ENCODE peak calls at places on chromosomes 13 and 19, in six cellular contexts. One of them, this sample, is unnamed.

GRCh38 chr13:25775986-25776385 is 275.8 kb downstream of the SHISA2 start:
- DNase-seq in Right ventricle myocardium superior: no peak
- DNase-seq in neural crest cell: peak; percentile 20
- DNase-seq in HTR-8/SVneo: no peak
- DNase-seq in A673: no peak
- DNase-seq in activated naive CD4-positive, alpha-beta T cell treated with anti-CD3 and anti-CD28 coated beads for 36 hours: no peak
- DNase-seq in this sample: no peak

GRCh38 chr19:40341601-40342482 is 6.4 kb downstream of the C19orf47 start:
- DNase-seq in Right ventricle myocardium superior: peak; percentile 85
- DNase-seq in HTR-8/SVneo: no peak
- DNase-seq in neural crest cell: no peak
- DNase-seq in activated naive CD4-positive, alpha-beta T cell treated with anti-CD3 and anti-CD28 coated beads for 36 hours: no peak
- DNase-seq in A673: no peak
- DNase-seq in this sample: no peak

GRCh38 chr19:55546822-55547614 is 1.7 kb upstream of the SBK3 start:
- DNase-seq in activated naive CD4-positive, alpha-beta T cell treated with anti-CD3 and anti-CD28 coated beads for 36 hours: no peak
- DNase-seq in A673: peak; percentile 28
- DNase-seq in Right ventricle myocardium superior: peak; percentile 91
- DNase-seq in neural crest cell: no peak
- DNase-seq in HTR-8/SVneo: no peak
- DNase-seq in this sample: no peak

GRCh38 chr13:58476176-58476575 is 844.6 kb downstream of the PCDH17 start:
- DNase-seq in A673: peak; percentile 11
- DNase-seq in Right ventricle myocardium superior: no peak
- DNase-seq in activated naive CD4-positive, alpha-beta T cell treated with anti-CD3 and anti-CD28 coated beads for 36 hours: no peak
- DNase-seq in neural crest cell: no peak
- DNase-seq in HTR-8/SVneo: no peak
- DNase-seq in this sample: no peak

GRCh38 chr13:44809152-44809551 is 180.1 kb downstream of the NUFIP1 start:
- DNase-seq in A673: no peak
- DNase-seq in HTR-8/SVneo: no peak
- DNase-seq in Right ventricle myocardium superior: no peak
- DNase-seq in activated naive CD4-positive, alpha-beta T cell treated with anti-CD3 and anti-CD28 coated beads for 36 hours: no peak
- DNase-seq in neural crest cell: no peak
- DNase-seq in this sample: no peak

GRCh38 chr19:277581-278165 is 13.5 kb downstream of the PLPP2 start:
- DNase-seq in Right ventricle myocardium superior: no peak
- DNase-seq in activated naive CD4-positive, alpha-beta T cell treated with anti-CD3 and anti-CD28 coated beads for 36 hours: peak; percentile 26
- DNase-seq in neural crest cell: peak; percentile 49
- DNase-seq in HTR-8/SVneo: no peak
- DNase-seq in A673: peak; percentile 45
- DNase-seq in this sample: no peak

GRCh38 chr19:7646426-7646700 is 9.5 kb downstream of the STXBP2 start:
- DNase-seq in A673: no peak
- DNase-seq in Right ventricle myocardium superior: no peak
- DNase-seq in HTR-8/SVneo: no peak
- DNase-seq in neural crest cell: no peak
- DNase-seq in activated naive CD4-positive, alpha-beta T cell treated with anti-CD3 and anti-CD28 coated beads for 36 hours: no peak
- DNase-seq in this sample: no peak

GRCh38 chr19:52658595-52658994 is 20.4 kb upstream of the ZNF83 start:
- DNase-seq in A673: no peak
- DNase-seq in neural crest cell: no peak
- DNase-seq in activated naive CD4-positive, alpha-beta T cell treated with anti-CD3 and anti-CD28 coated beads for 36 hours: no peak
- DNase-seq in Right ventricle myocardium superior: no peak
- DNase-seq in HTR-8/SVneo: no peak
- DNase-seq in this sample: no peak

GRCh38 chr19:12913011-12913561 is 6.0 kb downstream of the SYCE2 start:
- DNase-seq in neural crest cell: no peak
- DNase-seq in HTR-8/SVneo: no peak
- DNase-seq in Right ventricle myocardium superior: peak; percentile 87
- DNase-seq in activated naive CD4-positive, alpha-beta T cell treated with anti-CD3 and anti-CD28 coated beads for 36 hours: no peak
- DNase-seq in A673: peak; percentile 90
- DNase-seq in this sample: no peak

GRCh38 chr13:114261328-114261965 is 20.0 kb upstream of the UPF3A start:
- DNase-seq in activated naive CD4-positive, alpha-beta T cell treated with anti-CD3 and anti-CD28 coated beads for 36 hours: no peak
- DNase-seq in Right ventricle myocardium superior: no peak
- DNase-seq in neural crest cell: no peak
- DNase-seq in HTR-8/SVneo: no peak
- DNase-seq in A673: no peak
- DNase-seq in this sample: no peak

GRCh38 chr19:459724-460511 is 915 bp downstream of the SHC2 start:
- DNase-seq in activated naive CD4-positive, alpha-beta T cell treated with anti-CD3 and anti-CD28 coated beads for 36 hours: peak; percentile 18
- DNase-seq in neural crest cell: peak; percentile 63
- DNase-seq in Right ventricle myocardium superior: peak; percentile 76
- DNase-seq in A673: peak; percentile 35
- DNase-seq in HTR-8/SVneo: peak; percentile 84
- DNase-seq in this sample: peak; percentile 52

GRCh38 chr13:113187263-113187669 is 21.2 kb downstream of the PCID2 start:
- DNase-seq in activated naive CD4-positive, alpha-beta T cell treated with anti-CD3 and anti-CD28 coated beads for 36 hours: peak; percentile 75
- DNase-seq in neural crest cell: no peak
- DNase-seq in Right ventricle myocardium superior: peak; percentile 90
- DNase-seq in HTR-8/SVneo: peak; percentile 91
- DNase-seq in A673: peak; percentile 96
- DNase-seq in this sample: peak; percentile 92

GRCh38 chr13:87128006-87128405 is 543.2 kb upstream of the SLITRK5 start:
- DNase-seq in activated naive CD4-positive, alpha-beta T cell treated with anti-CD3 and anti-CD28 coated beads for 36 hours: no peak
- DNase-seq in Right ventricle myocardium superior: no peak
- DNase-seq in A673: peak; percentile 22
- DNase-seq in neural crest cell: no peak
- DNase-seq in HTR-8/SVneo: no peak
- DNase-seq in this sample: no peak

GRCh38 chr19:2016041-2016807 is 710 bp upstream of the BTBD2 start:
- DNase-seq in A673: peak; percentile 85
- DNase-seq in activated naive CD4-positive, alpha-beta T cell treated with anti-CD3 and anti-CD28 coated beads for 36 hours: peak; percentile 77
- DNase-seq in HTR-8/SVneo: peak; percentile 85
- DNase-seq in Right ventricle myocardium superior: peak; percentile 79
- DNase-seq in neural crest cell: peak; percentile 42
- DNase-seq in this sample: peak; percentile 81

This sample was measured in LoVo.